ENCODE peak calls at places on chromosomes 16 and 17, in five cellular contexts. One of them, this sample, is unnamed.
A peak's percentile ranks its signal among the peaks of the same experiment; 100 is the strongest.

GRCh38 chr17:17499402-17500145 is 3.4 kb upstream of the RASD1 start:
- DNase-seq in NCI-H1105 treated with DMSO at 0.1 percent for 48 hours: no peak
- DNase-seq in Jurkat, Clone E6-1: no peak
- DNase-seq in heart right ventricle: no peak
- DNase-seq in transverse colon: no peak
- DNase-seq in this sample: no peak

GRCh38 chr16:89337965-89338364 is 120.5 kb downstream of the ZNF778 start:
- DNase-seq in NCI-H1105 treated with DMSO at 0.1 percent for 48 hours: no peak
- DNase-seq in Jurkat, Clone E6-1: no peak
- DNase-seq in heart right ventricle: no peak
- DNase-seq in transverse colon: no peak
- DNase-seq in this sample: no peak

GRCh38 chr17:72634621-72635020 is 457.9 kb downstream of the SLC39A11 start:
- DNase-seq in NCI-H1105 treated with DMSO at 0.1 percent for 48 hours: no peak
- DNase-seq in Jurkat, Clone E6-1: peak; percentile 33
- DNase-seq in heart right ventricle: no peak
- DNase-seq in transverse colon: peak; percentile 65
- DNase-seq in this sample: peak; percentile 8

GRCh38 chr17:31621566-31621965 is 230.1 kb downstream of the RAB11FIP4 start:
- DNase-seq in NCI-H1105 treated with DMSO at 0.1 percent for 48 hours: no peak
- DNase-seq in Jurkat, Clone E6-1: no peak
- DNase-seq in heart right ventricle: no peak
- DNase-seq in transverse colon: no peak
- DNase-seq in this sample: no peak

GRCh38 chr17:77867308-77867781 is 91.2 kb upstream of the TNRC6C start:
- DNase-seq in NCI-H1105 treated with DMSO at 0.1 percent for 48 hours: no peak
- DNase-seq in Jurkat, Clone E6-1: no peak
- DNase-seq in heart right ventricle: no peak
- DNase-seq in transverse colon: no peak
- DNase-seq in this sample: no peak

GRCh38 chr17:42111901-42112551 is 488 bp downstream of the DHX58 start:
- DNase-seq in NCI-H1105 treated with DMSO at 0.1 percent for 48 hours: no peak
- DNase-seq in Jurkat, Clone E6-1: no peak
- DNase-seq in heart right ventricle: peak; percentile 30
- DNase-seq in transverse colon: peak; percentile 57
- DNase-seq in this sample: no peak

GRCh38 chr17:39765159-39765558 is 27.4 kb downstream of the GRB7 start:
- DNase-seq in NCI-H1105 treated with DMSO at 0.1 percent for 48 hours: no peak
- DNase-seq in Jurkat, Clone E6-1: no peak
- DNase-seq in heart right ventricle: no peak
- DNase-seq in transverse colon: no peak
- DNase-seq in this sample: no peak

GRCh38 chr17:61444075-61444474 is 8.1 kb upstream of the TBX4 start:
- DNase-seq in NCI-H1105 treated with DMSO at 0.1 percent for 48 hours: no peak
- DNase-seq in Jurkat, Clone E6-1: no peak
- DNase-seq in heart right ventricle: no peak
- DNase-seq in transverse colon: no peak
- DNase-seq in this sample: no peak

GRCh38 chr16:77359065-77359502 is 75.8 kb downstream of the ADAMTS18 start:
- DNase-seq in NCI-H1105 treated with DMSO at 0.1 percent for 48 hours: no peak
- DNase-seq in Jurkat, Clone E6-1: no peak
- DNase-seq in heart right ventricle: no peak
- DNase-seq in transverse colon: no peak
- DNase-seq in this sample: no peak

GRCh38 chr17:34852614-34853013 is 108.6 kb downstream of the CCT6B start:
- DNase-seq in NCI-H1105 treated with DMSO at 0.1 percent for 48 hours: no peak
- DNase-seq in Jurkat, Clone E6-1: peak; percentile 28
- DNase-seq in heart right ventricle: no peak
- DNase-seq in transverse colon: no peak
- DNase-seq in this sample: no peak

GRCh38 chr17:45276031-45276430 is 14.1 kb upstream of the SPATA32 start:
- DNase-seq in NCI-H1105 treated with DMSO at 0.1 percent for 48 hours: no peak
- DNase-seq in Jurkat, Clone E6-1: no peak
- DNase-seq in heart right ventricle: no peak
- DNase-seq in transverse colon: no peak
- DNase-seq in this sample: no peak

GRCh38 chr16:60608971-60609370 is 1427.3 kb downstream of the CDH8 start:
- DNase-seq in NCI-H1105 treated with DMSO at 0.1 percent for 48 hours: no peak
- DNase-seq in Jurkat, Clone E6-1: no peak
- DNase-seq in heart right ventricle: no peak
- DNase-seq in transverse colon: no peak
- DNase-seq in this sample: no peak

GRCh38 chr17:14123579-14124278 is 54.4 kb downstream of the COX10 start:
- DNase-seq in NCI-H1105 treated with DMSO at 0.1 percent for 48 hours: no peak
- DNase-seq in Jurkat, Clone E6-1: no peak
- DNase-seq in heart right ventricle: no peak
- DNase-seq in transverse colon: no peak
- DNase-seq in this sample: no peak

GRCh38 chr17:73895157-73895556 is 250.9 kb upstream of the SDK2 start:
- DNase-seq in NCI-H1105 treated with DMSO at 0.1 percent for 48 hours: no peak
- DNase-seq in Jurkat, Clone E6-1: no peak
- DNase-seq in heart right ventricle: no peak
- DNase-seq in transverse colon: no peak
- DNase-seq in this sample: no peak

This sample was measured in T-helper 22 cell.